ENCODE peak calls at places on chromosomes 12 and 14, in ten cellular contexts. D, H, T, X, Y, E, U, Z, V and F are unnamed samples.
A peak's percentile ranks its signal among the peaks of the same experiment; 100 is the strongest.

GRCh38 chr12:130705174-130705880 is 10.8 kb downstream of the RIMBP2 start:
- DNase-seq in D (no peak), H (no peak), T (no peak), X (no peak), Y (no peak), E (no peak), U (no peak), Z (no peak), V (no peak), F (no peak)

GRCh38 chr14:53327716-53328115 is 174.6 kb upstream of the DDHD1 start:
- DNase-seq in D (no peak), H (peak; percentile 54), T (no peak), X (no peak), Y (no peak), E (peak; percentile 63), U (no peak), Z (no peak), V (no peak), F (no peak)

GRCh38 chr14:105935384-105935783 is 409.0 kb downstream of the TMEM121 start:
- DNase-seq in D (no peak), H (no peak), T (no peak), X (no peak), Y (no peak), E (no peak), U (no peak), Z (no peak), V (no peak), F (peak; percentile 51)

GRCh38 chr12:114400395-114400794 is 5.5 kb downstream of the TBX5 start:
- DNase-seq in D (no peak), H (no peak), T (no peak), X (peak; percentile 78), Y (no peak), E (no peak), U (no peak), Z (no peak), V (no peak), F (no peak)

GRCh38 chr12:18810537-18811253 is 72.8 kb downstream of the CAPZA3 start:
- DNase-seq in D (no peak), H (no peak), T (no peak), X (no peak), Y (no peak), E (peak; percentile 36), U (no peak), Z (no peak), V (no peak), F (no peak)

GRCh38 chr14:68088463-68088862 is 268.9 kb downstream of the RAD51B start:
- DNase-seq in D (no peak), H (no peak), T (no peak), X (peak; percentile 18), Y (no peak), E (peak; percentile 28), U (no peak), Z (no peak), V (peak; percentile 85), F (no peak)

GRCh38 chr14:99952039-99952438 is 113.2 kb upstream of the EVL start:
- DNase-seq in D (no peak), H (no peak), T (no peak), X (no peak), Y (no peak), E (no peak), U (no peak), Z (no peak), V (no peak), F (no peak)

GRCh38 chr14:91891721-91892220 is 24.4 kb upstream of the TC2N start:
- DNase-seq in D (no peak), H (no peak), T (no peak), X (no peak), Y (no peak), E (peak; percentile 70), U (no peak), Z (no peak), V (no peak), F (no peak)

GRCh38 chr14:102965282-102965681 is 42.8 kb downstream of the AMN start:
- DNase-seq in D (no peak), H (no peak), T (no peak), X (no peak), Y (no peak), E (no peak), U (no peak), Z (no peak), V (no peak), F (no peak)

GRCh38 chr12:39157696-39158342 is 252.4 kb upstream of the CPNE8 start:
- DNase-seq in D (no peak), H (no peak), T (no peak), X (no peak), Y (no peak), E (peak; percentile 5), U (no peak), Z (no peak), V (no peak), F (no peak)

GRCh38 chr12:14417717-14418116 is 52.2 kb downstream of the ATF7IP start:
- DNase-seq in D (no peak), H (peak; percentile 46), T (peak; percentile 24), X (peak; percentile 88), Y (peak; percentile 63), E (peak; percentile 92), U (peak; percentile 78), Z (peak; percentile 33), V (no peak), F (peak; percentile 64)

GRCh38 chr14:31194095-31194494 is 13.5 kb downstream of the HECTD1 start:
- DNase-seq in D (no peak), H (no peak), T (no peak), X (no peak), Y (peak; percentile 13), E (no peak), U (no peak), Z (no peak), V (no peak), F (no peak)

GRCh38 chr12:67892289-67892688 is 97.0 kb upstream of the IFNG-AS1 start:
- DNase-seq in D (no peak), H (no peak), T (no peak), X (no peak), Y (no peak), E (no peak), U (no peak), Z (no peak), V (no peak), F (no peak)

GRCh38 chr14:70702154-70702553 is 60.4 kb downstream of the TTC9 start:
- DNase-seq in D (no peak), H (no peak), T (no peak), X (no peak), Y (no peak), E (no peak), U (no peak), Z (no peak), V (no peak), F (no peak)

GRCh38 chr12:116551151-116551550 is 8.0 kb upstream of the MAP1LC3B2 start:
- DNase-seq in D (no peak), H (no peak), T (no peak), X (no peak), Y (no peak), E (no peak), U (no peak), Z (no peak), V (no peak), F (no peak)

GRCh38 chr14:103057028-103057371 is 349 bp downstream of the CDC42BPB start:
- DNase-seq in D (no peak), H (no peak), T (no peak), X (no peak), Y (no peak), E (no peak), U (peak; percentile 84), Z (no peak), V (no peak), F (peak; percentile 69)

GRCh38 chr14:99574099-99574880 is 29.7 kb downstream of the CCDC85C start:
- DNase-seq in D (peak; percentile 75), H (peak; percentile 58), T (peak; percentile 38), X (peak; percentile 74), Y (no peak), E (peak; percentile 92), U (no peak), Z (peak; percentile 81), V (peak; percentile 75), F (no peak)

GRCh38 chr14:31668348-31668747 is 107.1 kb downstream of the NUBPL start:
- DNase-seq in D (no peak), H (no peak), T (no peak), X (no peak), Y (peak; percentile 7), E (no peak), U (no peak), Z (no peak), V (no peak), F (no peak)

GRCh38 chr12:131132118-131132892 is 178.6 kb downstream of the ADGRD1 start:
- DNase-seq in D (peak; percentile 41), H (peak; percentile 29), T (peak; percentile 62), X (peak; percentile 91), Y (peak; percentile 34), E (peak; percentile 51), U (peak; percentile 90), Z (peak; percentile 53), V (peak; percentile 21), F (peak; percentile 91)

GRCh38 chr14:68774771-68775613 is 17.9 kb downstream of the ZFP36L1 start:
- DNase-seq in D (no peak), H (no peak), T (no peak), X (no peak), Y (no peak), E (peak; percentile 80), U (peak; percentile 72), Z (no peak), V (no peak), F (no peak)

GRCh38 chr12:130849561-130850417 is 10.7 kb upstream of the STX2 start:
- DNase-seq in D (peak; percentile 59), H (no peak), T (no peak), X (no peak), Y (no peak), E (no peak), U (no peak), Z (no peak), V (no peak), F (no peak)

GRCh38 chr14:92334050-92334449 is 11.1 kb downstream of the SLC24A4 start:
- DNase-seq in D (no peak), H (no peak), T (no peak), X (no peak), Y (no peak), E (no peak), U (no peak), Z (no peak), V (no peak), F (no peak)

GRCh38 chr14:20662968-20663731 is 21.2 kb upstream of the RNASE4 start:
- DNase-seq in D (peak; percentile 73), H (peak; percentile 64), T (peak; percentile 13), X (peak; percentile 82), Y (peak; percentile 85), E (peak; percentile 72), U (peak; percentile 86), Z (no peak), V (no peak), F (peak; percentile 76)

GRCh38 chr12:74152370-74152769 is 385.3 kb upstream of the ATXN7L3B start:
- DNase-seq in D (no peak), H (no peak), T (no peak), X (peak; percentile 10), Y (no peak), E (no peak), U (no peak), Z (no peak), V (no peak), F (no peak)

GRCh38 chr14:102901633-102902032 is 20.8 kb upstream of the AMN start:
- DNase-seq in D (no peak), H (no peak), T (no peak), X (no peak), Y (peak; percentile 18), E (no peak), U (peak; percentile 50), Z (no peak), V (no peak), F (peak; percentile 17)

GRCh38 chr12:51839310-51839943 is 9.1 kb downstream of the FIGNL2 start:
- DNase-seq in D (no peak), H (no peak), T (no peak), X (peak; percentile 73), Y (no peak), E (no peak), U (no peak), Z (no peak), V (peak; percentile 8), F (no peak)

GRCh38 chr12:111444706-111445310 is 39.1 kb downstream of the SH2B3 start:
- DNase-seq in D (no peak), H (no peak), T (no peak), X (peak; percentile 36), Y (peak; percentile 89), E (peak; percentile 28), U (peak; percentile 75), Z (no peak), V (no peak), F (peak; percentile 73)